ENCODE peak calls at places on chromosomes 2 and 18, in seven cellular contexts. One of them, this sample, is unnamed.

GRCh38 chr18:41501848-41502247 is 453.2 kb upstream of the PIK3C3 start:
- DNase-seq in EL: no peak
- DNase-seq in hypothalamus: no peak
- DNase-seq in left lobe of liver: no peak
- DNase-seq in COLO829: no peak
- DNase-seq in anterior cingulate cortex: no peak
- DNase-seq in T-helper 1 cell: no peak
- DNase-seq in this sample: no peak

GRCh38 chr2:127614731-127615130 is 31.2 kb upstream of the GPR17 start:
- DNase-seq in EL: peak; percentile 96
- DNase-seq in T-helper 1 cell: no peak
- DNase-seq in COLO829: no peak
- DNase-seq in left lobe of liver: peak; percentile 41
- DNase-seq in anterior cingulate cortex: no peak
- DNase-seq in hypothalamus: no peak
- DNase-seq in this sample: no peak

GRCh38 chr2:3130889-3131635 is 246.6 kb downstream of the EIPR1 start:
- DNase-seq in COLO829: no peak
- DNase-seq in anterior cingulate cortex: no peak
- DNase-seq in T-helper 1 cell: no peak
- DNase-seq in left lobe of liver: no peak
- DNase-seq in EL: peak; percentile 8
- DNase-seq in hypothalamus: no peak
- DNase-seq in this sample: no peak

GRCh38 chr2:74658516-74658915 is 4.5 kb downstream of the SEMA4F start:
- DNase-seq in T-helper 1 cell: no peak
- DNase-seq in EL: peak; percentile 87
- DNase-seq in hypothalamus: no peak
- DNase-seq in left lobe of liver: no peak
- DNase-seq in anterior cingulate cortex: no peak
- DNase-seq in COLO829: no peak
- DNase-seq in this sample: no peak

GRCh38 chr2:170025223-170025622 is 152.7 kb upstream of the MYO3B start:
- DNase-seq in EL: no peak
- DNase-seq in left lobe of liver: no peak
- DNase-seq in hypothalamus: no peak
- DNase-seq in T-helper 1 cell: no peak
- DNase-seq in anterior cingulate cortex: no peak
- DNase-seq in COLO829: no peak
- DNase-seq in this sample: no peak

GRCh38 chr2:190759749-190760213 is 110.9 kb downstream of the NAB1 start:
- DNase-seq in left lobe of liver: no peak
- DNase-seq in EL: peak; percentile 84
- DNase-seq in T-helper 1 cell: no peak
- DNase-seq in anterior cingulate cortex: no peak
- DNase-seq in hypothalamus: no peak
- DNase-seq in COLO829: peak; percentile 68
- DNase-seq in this sample: no peak

GRCh38 chr2:215664847-215665525 is 229.1 kb upstream of the FN1 start:
- DNase-seq in T-helper 1 cell: peak; percentile 5
- DNase-seq in left lobe of liver: no peak
- DNase-seq in COLO829: peak; percentile 83
- DNase-seq in hypothalamus: no peak
- DNase-seq in anterior cingulate cortex: no peak
- DNase-seq in EL: peak; percentile 92
- DNase-seq in this sample: no peak

GRCh38 chr18:59918320-59918755 is 18.5 kb downstream of the PMAIP1 start:
- DNase-seq in EL: peak; percentile 54
- DNase-seq in COLO829: no peak
- DNase-seq in anterior cingulate cortex: no peak
- DNase-seq in hypothalamus: no peak
- DNase-seq in left lobe of liver: no peak
- DNase-seq in T-helper 1 cell: peak; percentile 36
- DNase-seq in this sample: no peak

GRCh38 chr2:137806102-137806805 is 158.0 kb upstream of the HNMT start:
- DNase-seq in T-helper 1 cell: no peak
- DNase-seq in EL: no peak
- DNase-seq in COLO829: no peak
- DNase-seq in left lobe of liver: no peak
- DNase-seq in hypothalamus: no peak
- DNase-seq in anterior cingulate cortex: no peak
- DNase-seq in this sample: no peak

GRCh38 chr2:30447149-30448045 is at the start of gene LCLAT1:
- DNase-seq in anterior cingulate cortex: peak; percentile 61
- DNase-seq in left lobe of liver: peak; percentile 88
- DNase-seq in hypothalamus: peak; percentile 46
- DNase-seq in T-helper 1 cell: peak; percentile 89
- DNase-seq in COLO829: peak; percentile 66
- DNase-seq in EL: peak; percentile 74
- DNase-seq in this sample: peak; percentile 90

GRCh38 chr2:88933077-88933476 is 241.6 kb downstream of the RPIA start:
- DNase-seq in hypothalamus: no peak
- DNase-seq in T-helper 1 cell: no peak
- DNase-seq in COLO829: no peak
- DNase-seq in anterior cingulate cortex: no peak
- DNase-seq in EL: no peak
- DNase-seq in left lobe of liver: no peak
- DNase-seq in this sample: no peak